ENCODE peak calls at places on chromosomes 5 and 9, in five cellular contexts. One of them, this sample, is unnamed. For H3K4me1, the result is how much of the 10 kb centered on the place peaks cover.

GRCh38 chr9:77735515-77735914 is 87.4 kb upstream of the GNA14 start:
- DNase-seq in suprapubic skin: no peak
- DNase-seq in pancreas: no peak
- DNase-seq in fibroblast of lung: peak
- DNase-seq in right atrium auricular region: no peak
- DNase-seq in this sample: no peak

GRCh38 chr5:135891280-135891679 is 4.4 kb downstream of the IL9 start:
- DNase-seq in pancreas: no peak
- DNase-seq in suprapubic skin: peak
- DNase-seq in right atrium auricular region: no peak
- DNase-seq in fibroblast of lung: no peak
- DNase-seq in this sample: no peak

GRCh38 chr5:71719092-71719964 is at the start of gene CARTPT:
- DNase-seq in fibroblast of lung: peak
- DNase-seq in suprapubic skin: no peak
- DNase-seq in right atrium auricular region: no peak
- DNase-seq in pancreas: no peak
- DNase-seq in this sample: no peak

GRCh38 chr9:133739408-133740280 is 1.5 kb upstream of the SARDH start:
- DNase-seq in pancreas: no peak
- DNase-seq in suprapubic skin: peak
- DNase-seq in fibroblast of lung: no peak
- DNase-seq in right atrium auricular region: no peak
- DNase-seq in this sample: no peak

GRCh38 chr5:13831236-13831810 is 113.2 kb downstream of the DNAH5 start:
- DNase-seq in fibroblast of lung: peak
- DNase-seq in pancreas: no peak
- DNase-seq in suprapubic skin: no peak
- DNase-seq in right atrium auricular region: no peak
- DNase-seq in this sample: no peak

GRCh38 chr9:117929873-117930272 is 225.7 kb downstream of the TLR4 start:
- DNase-seq in suprapubic skin: no peak
- DNase-seq in pancreas: no peak
- DNase-seq in right atrium auricular region: no peak
- DNase-seq in fibroblast of lung: no peak
- DNase-seq in this sample: no peak

GRCh38 chr9:95626885-95627558 is 110.3 kb upstream of the PTCH1 start:
- DNase-seq in pancreas: peak
- DNase-seq in right atrium auricular region: peak
- DNase-seq in suprapubic skin: peak
- DNase-seq in fibroblast of lung: no peak
- DNase-seq in this sample: peak

GRCh38 chr5:126490167-126490937 is 67.1 kb downstream of the GRAMD2B start:
- DNase-seq in pancreas: no peak
- DNase-seq in suprapubic skin: peak
- DNase-seq in right atrium auricular region: no peak
- DNase-seq in fibroblast of lung: peak
- DNase-seq in this sample: no peak

GRCh38 chr9:121721770-121722169 is 70.3 kb downstream of the DAB2IP start:
- DNase-seq in suprapubic skin: no peak
- DNase-seq in right atrium auricular region: no peak
- DNase-seq in fibroblast of lung: no peak
- DNase-seq in pancreas: no peak
- DNase-seq in this sample: no peak

GRCh38 chr5:161546463-161547301 is at the start of gene GABRB2:
- DNase-seq in right atrium auricular region: peak
- DNase-seq in pancreas: peak
- DNase-seq in fibroblast of lung: peak
- DNase-seq in suprapubic skin: no peak
- DNase-seq in this sample: peak

GRCh38 chr5:139019880-139020279 is 144.7 kb upstream of the LRRTM2 start:
- DNase-seq in right atrium auricular region: no peak
- DNase-seq in pancreas: no peak
- DNase-seq in fibroblast of lung: no peak
- DNase-seq in suprapubic skin: no peak
- DNase-seq in this sample: no peak

GRCh38 chr5:132387649-132388117 is 18.2 kb downstream of the SLC22A5 start:
- DNase-seq in right atrium auricular region: peak
- DNase-seq in pancreas: peak
- DNase-seq in fibroblast of lung: peak
- DNase-seq in suprapubic skin: no peak
- DNase-seq in this sample: peak

GRCh38 chr5:125316913-125317545 is 570.6 kb upstream of the ZNF608 start:
- DNase-seq in suprapubic skin: no peak
- DNase-seq in right atrium auricular region: no peak
- DNase-seq in fibroblast of lung: no peak
- DNase-seq in pancreas: no peak
- DNase-seq in this sample: no peak

GRCh38 chr5:123367739-123368138 is 55.5 kb downstream of the CEP120 start:
- DNase-seq in suprapubic skin: no peak
- DNase-seq in fibroblast of lung: peak
- DNase-seq in pancreas: no peak
- DNase-seq in right atrium auricular region: no peak
- DNase-seq in this sample: no peak

GRCh38 chr9:80842383-80842782 is 847.0 kb downstream of the TLE1 start:
- DNase-seq in fibroblast of lung: no peak
- DNase-seq in pancreas: no peak
- DNase-seq in suprapubic skin: no peak
- DNase-seq in right atrium auricular region: no peak
- DNase-seq in this sample: no peak

GRCh38 chr5:150960791-150961396 is 56.1 kb upstream of the ZNF300 start:
- DNase-seq in right atrium auricular region: no peak
- DNase-seq in suprapubic skin: no peak
- DNase-seq in fibroblast of lung: peak
- DNase-seq in pancreas: no peak
- DNase-seq in this sample: no peak

GRCh38 chr5:53291528-53291927 is 182.0 kb upstream of the MOCS2 start:
- DNase-seq in right atrium auricular region: no peak
- DNase-seq in suprapubic skin: no peak
- DNase-seq in pancreas: no peak
- DNase-seq in fibroblast of lung: peak
- DNase-seq in this sample: no peak

GRCh38 chr5:5787366-5787765 is 364.9 kb downstream of the ICE1 start:
- DNase-seq in right atrium auricular region: no peak
- DNase-seq in fibroblast of lung: no peak
- DNase-seq in suprapubic skin: no peak
- DNase-seq in pancreas: no peak
- DNase-seq in this sample: no peak

GRCh38 chr5:5781335-5781734 is 358.9 kb downstream of the ICE1 start:
- DNase-seq in right atrium auricular region: no peak
- DNase-seq in suprapubic skin: no peak
- DNase-seq in pancreas: no peak
- DNase-seq in fibroblast of lung: no peak
- DNase-seq in this sample: no peak

GRCh38 chr5:5788793-5789192 is 366.3 kb downstream of the ICE1 start:
- DNase-seq in fibroblast of lung: no peak
- DNase-seq in right atrium auricular region: no peak
- DNase-seq in pancreas: no peak
- DNase-seq in suprapubic skin: no peak
- DNase-seq in this sample: no peak

GRCh38 chr5:5782402-5782801 is 359.9 kb downstream of the ICE1 start:
- DNase-seq in suprapubic skin: no peak
- DNase-seq in right atrium auricular region: no peak
- DNase-seq in pancreas: no peak
- DNase-seq in fibroblast of lung: no peak
- DNase-seq in this sample: no peak

GRCh38 chr5:5784114-5784513 is 361.6 kb downstream of the ICE1 start:
- DNase-seq in fibroblast of lung: no peak
- DNase-seq in pancreas: no peak
- DNase-seq in suprapubic skin: no peak
- DNase-seq in right atrium auricular region: no peak
- DNase-seq in this sample: no peak
- H3K4me1 ChIP-seq in fibroblast of lung: under half
- H3K4me1 ChIP-seq in pancreas: under half
- H3K4me1 ChIP-seq in suprapubic skin: under half
- H3K4me1 ChIP-seq in right atrium auricular region: under half
- H3K4me1 ChIP-seq in this sample: under half

DNA sequence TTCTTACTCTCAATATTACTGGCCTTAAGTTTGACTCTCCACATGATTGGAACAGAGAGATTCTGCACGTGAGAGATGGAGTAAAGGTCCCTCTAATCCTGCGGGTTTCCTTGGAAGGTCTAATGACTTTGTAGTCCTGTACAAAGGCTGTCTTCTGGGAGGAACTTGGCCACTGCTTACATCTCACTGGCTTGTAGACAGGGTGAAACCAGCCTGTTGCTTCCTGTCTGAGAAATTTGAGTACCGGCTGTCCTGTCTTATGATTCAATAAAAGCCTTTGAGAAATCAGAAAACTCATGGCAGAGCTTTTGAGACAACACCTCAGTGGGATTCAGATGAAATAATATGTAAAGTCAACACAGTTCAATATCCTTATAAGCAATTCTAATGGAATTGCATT is 43.0 kb downstream of the IL31RA start:
- DNase-seq in pancreas: no peak
- DNase-seq in right atrium auricular region: no peak
- DNase-seq in fibroblast of lung: no peak
- DNase-seq in suprapubic skin: no peak
- DNase-seq in this sample: no peak
- H3K27ac ChIP-seq in pancreas: no peak
- H3K27ac ChIP-seq in right atrium auricular region: no peak
- H3K27ac ChIP-seq in fibroblast of lung: no peak
- H3K27ac ChIP-seq in suprapubic skin: no peak
- H3K27ac ChIP-seq in this sample: no peak

DNA sequence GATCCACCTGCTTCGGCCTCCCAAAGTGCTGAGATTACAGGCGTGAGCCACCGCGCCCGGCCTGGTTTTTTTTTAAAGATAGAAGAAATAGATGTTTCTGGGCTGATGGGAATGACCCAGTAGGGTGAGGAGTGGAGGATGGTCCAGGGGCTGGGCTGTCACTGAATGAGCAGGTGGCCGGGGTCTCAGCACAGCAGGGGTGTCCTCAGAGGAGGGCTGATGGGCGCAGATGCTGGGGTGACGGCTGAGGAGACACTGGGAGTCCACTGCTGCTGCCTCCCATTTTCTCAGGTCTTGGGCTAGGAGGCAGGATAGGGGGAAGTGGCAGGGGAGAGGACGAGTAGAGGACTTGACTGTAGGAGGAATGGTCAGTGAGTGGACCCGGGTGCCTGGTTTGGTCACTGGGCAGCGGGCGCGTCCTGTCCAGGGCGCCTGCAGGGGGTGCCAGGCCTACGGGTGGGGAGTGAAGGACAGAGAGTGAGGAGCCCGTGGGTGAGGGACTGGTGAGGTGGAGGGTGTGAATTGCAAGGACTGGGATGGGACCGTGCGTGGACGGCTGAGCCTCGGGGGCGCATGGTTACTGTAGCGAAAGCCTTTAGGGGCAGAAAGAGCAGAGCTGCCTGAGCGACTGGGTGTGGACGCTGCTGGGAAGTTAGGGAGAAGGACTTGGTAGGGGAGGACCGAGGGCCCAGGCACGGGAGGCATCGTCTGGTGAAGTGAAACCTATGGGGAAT is 2.2 kb upstream of the TOR4A start:
- DNase-seq in fibroblast of lung: no peak
- DNase-seq in right atrium auricular region: no peak
- DNase-seq in pancreas: no peak
- DNase-seq in suprapubic skin: no peak
- DNase-seq in this sample: peak
- H3K4me1 ChIP-seq in fibroblast of lung: under half
- H3K4me1 ChIP-seq in right atrium auricular region: under half
- H3K4me1 ChIP-seq in pancreas: under half
- H3K4me1 ChIP-seq in suprapubic skin: half or more
- H3K4me1 ChIP-seq in this sample: under half

GRCh38 chr9:104868303-104868686 is 59.7 kb downstream of the ABCA1 start:
- DNase-seq in right atrium auricular region: no peak
- DNase-seq in pancreas: no peak
- DNase-seq in suprapubic skin: no peak
- DNase-seq in fibroblast of lung: no peak
- DNase-seq in this sample: no peak

GRCh38 chr9:104871961-104872527 is 55.9 kb downstream of the ABCA1 start:
- DNase-seq in suprapubic skin: no peak
- DNase-seq in right atrium auricular region: no peak
- DNase-seq in pancreas: no peak
- DNase-seq in fibroblast of lung: no peak
- DNase-seq in this sample: no peak

GRCh38 chr9:104866186-104866585 is 61.8 kb downstream of the ABCA1 start:
- DNase-seq in fibroblast of lung: peak
- DNase-seq in right atrium auricular region: no peak
- DNase-seq in suprapubic skin: no peak
- DNase-seq in pancreas: no peak
- DNase-seq in this sample: no peak

GRCh38 chr9:104869801-104870200 is 58.2 kb downstream of the ABCA1 start:
- DNase-seq in suprapubic skin: no peak
- DNase-seq in right atrium auricular region: no peak
- DNase-seq in fibroblast of lung: peak
- DNase-seq in pancreas: no peak
- DNase-seq in this sample: no peak

DNA sequence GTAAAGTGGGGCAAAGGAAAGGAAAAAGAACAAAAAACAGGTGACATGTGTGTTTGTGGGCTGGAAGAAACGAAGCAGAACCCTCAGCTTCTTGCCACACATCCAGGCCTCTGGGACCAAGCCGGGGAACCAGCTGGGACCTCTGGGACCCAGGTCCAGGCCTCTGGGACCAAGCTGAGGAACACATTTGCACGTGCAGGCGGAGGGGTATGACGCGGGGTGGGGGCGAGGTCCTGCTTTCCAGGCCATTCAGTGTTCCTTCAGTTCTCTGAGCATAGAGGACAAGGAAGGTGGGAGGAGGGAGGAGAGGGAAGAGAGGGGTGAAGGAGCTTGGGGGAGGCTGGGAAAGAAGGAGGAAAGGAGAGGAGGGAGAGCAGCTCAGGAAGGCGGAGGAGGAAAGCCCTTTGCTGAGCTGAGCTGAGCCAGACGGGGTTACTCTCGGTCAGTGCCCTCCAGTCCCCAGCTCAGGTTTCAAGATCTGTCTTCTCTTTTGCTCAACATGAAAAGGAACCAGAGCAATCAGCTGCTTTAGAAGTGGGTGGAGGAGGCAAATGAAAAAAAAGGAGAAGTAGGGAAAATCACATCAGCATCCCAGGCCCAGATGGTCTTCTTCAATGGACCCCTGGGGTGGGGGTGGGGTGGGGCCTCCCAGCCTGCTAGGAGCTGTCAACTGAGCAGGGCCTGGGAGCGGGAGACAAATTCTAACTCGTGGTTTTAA is 59.1 kb downstream of the ABCA1 start:
- DNase-seq in right atrium auricular region: no peak
- DNase-seq in pancreas: peak
- DNase-seq in fibroblast of lung: peak
- DNase-seq in suprapubic skin: no peak
- DNase-seq in this sample: peak
- H3K27ac ChIP-seq in right atrium auricular region: peak
- H3K27ac ChIP-seq in pancreas: peak
- H3K27ac ChIP-seq in fibroblast of lung: peak
- H3K27ac ChIP-seq in suprapubic skin: peak
- H3K27ac ChIP-seq in this sample: peak

This sample was measured in lower lobe of right lung.